ENCODE peak calls at places on chromosomes 3 and 15, in seven cellular contexts. O is stimulated activated effector memory CD8-positive, alpha-beta T cell treated with anti-CD3 and anti-CD28 coated beads, Interleukin-12 subunit alpha, Interleukin-12 subunit beta, amount 100 ng/mL, for 72 hours; P is aorta; E is NCI-H774; M is H9; J is pancreas; L is hypothalamus. X is an unnamed sample.
A peak's percentile ranks its signal among the peaks of the same experiment; 100 is the strongest.

GRCh38 chr3:168647582-168647981 is 551.9 kb upstream of the GOLIM4 start:
- DNase-seq in L (no peak), E (peak; percentile 18), P (no peak), J (no peak), M (no peak), O (no peak), X (no peak)

GRCh38 chr15:89556413-89557262 is 18.6 kb upstream of the TICRR start:
- DNase-seq in P (no peak), J (no peak), M (peak; percentile 75), L (peak; percentile 33), E (peak; percentile 42), O (peak; percentile 60), X (peak; percentile 23)

GRCh38 chr15:83747718-83748110 is 93.8 kb downstream of the ADAMTSL3 start:
- DNase-seq in P (no peak), J (no peak), O (no peak), E (no peak), M (no peak), L (no peak), X (no peak)

GRCh38 chr3:151281671-151282334 is 3.5 kb upstream of the P2RY14 start:
- DNase-seq in E (no peak), L (no peak), O (no peak), M (no peak), J (no peak), P (no peak), X (no peak)

GRCh38 chr3:149215474-149215873 is 6.2 kb downstream of the CP start:
- DNase-seq in J (no peak), E (peak; percentile 79), M (no peak), O (no peak), P (no peak), L (no peak), X (no peak)

GRCh38 chr3:126607214-126607908 is 47.6 kb downstream of the TXNRD3 start:
- DNase-seq in J (no peak), P (no peak), L (no peak), E (no peak), O (peak; percentile 67), M (no peak), X (peak; percentile 76)

GRCh38 chr15:68818671-68819450 is 1.8 kb downstream of the ANP32A start:
- DNase-seq in J (peak; percentile 83), L (peak; percentile 24), P (peak; percentile 83), M (no peak), O (peak; percentile 70), E (no peak), X (no peak)

GRCh38 chr15:27639595-27639994 is 459.5 kb downstream of the OCA2 start:
- DNase-seq in J (no peak), E (no peak), M (no peak), P (no peak), L (no peak), O (no peak), X (no peak)

GRCh38 chr3:194277547-194278091 is 73.5 kb downstream of the CPN2 start:
- DNase-seq in J (peak; percentile 61), P (peak; percentile 84), L (no peak), O (no peak), E (no peak), M (peak; percentile 32), X (no peak)

GRCh38 chr15:84834227-84834955 is 17.2 kb downstream of the ALPK3 start:
- DNase-seq in P (no peak), E (no peak), M (no peak), J (no peak), L (no peak), O (no peak), X (no peak)

GRCh38 chr15:32641517-32642059 is at the start of gene SCG5:
- DNase-seq in O (no peak), E (peak; percentile 81), L (peak; percentile 67), P (no peak), M (peak; percentile 94), J (peak; percentile 66), X (no peak)

GRCh38 chr3:175224051-175224450 is 364.9 kb downstream of the NAALADL2 start:
- DNase-seq in P (no peak), O (no peak), E (no peak), J (peak; percentile 53), M (no peak), L (no peak), X (no peak)

GRCh38 chr3:99674086-99674789 is 35.8 kb downstream of the COL8A1 start:
- DNase-seq in O (no peak), L (no peak), J (no peak), E (peak; percentile 7), M (no peak), P (no peak), X (no peak)

GRCh38 chr3:42369304-42369703 is 41.1 kb downstream of the LYZL4 start:
- DNase-seq in M (no peak), P (peak; percentile 69), O (no peak), J (no peak), E (peak; percentile 17), L (peak; percentile 37), X (no peak)

GRCh38 chr3:119697394-119697793 is 5.4 kb upstream of the CFAP91 start:
- DNase-seq in M (no peak), P (no peak), L (no peak), O (no peak), E (no peak), J (no peak), X (no peak)

GRCh38 chr3:100002599-100003350 is 111.5 kb downstream of the FILIP1L start:
- DNase-seq in M (no peak), L (no peak), O (no peak), J (no peak), E (peak; percentile 71), P (no peak), X (peak; percentile 55)

GRCh38 chr3:167241048-167241845 is 138.8 kb downstream of the ZBBX start:
- DNase-seq in J (no peak), L (no peak), E (no peak), M (no peak), O (no peak), P (no peak), X (no peak)

GRCh38 chr3:481680-482079 is 285.1 kb downstream of the CHL1 start:
- DNase-seq in P (no peak), M (no peak), L (no peak), E (no peak), O (no peak), J (no peak), X (no peak)

GRCh38 chr15:80861776-80862175 is 82.6 kb downstream of the CEMIP start:
- DNase-seq in P (peak; percentile 19), E (no peak), L (peak; percentile 70), O (no peak), J (no peak), M (no peak), X (no peak)

GRCh38 chr15:64337761-64338160 is 18.2 kb downstream of the CSNK1G1 start:
- DNase-seq in O (no peak), E (no peak), J (no peak), M (no peak), L (no peak), P (no peak), X (no peak)

GRCh38 chr3:196274585-196274984 is 12.9 kb downstream of the PCYT1A start:
- DNase-seq in L (no peak), M (no peak), O (peak; percentile 79), J (no peak), E (no peak), P (no peak), X (peak; percentile 36)

GRCh38 chr3:114144909-114145688 is 33.8 kb downstream of the DRD3 start:
- DNase-seq in E (no peak), M (no peak), P (peak; percentile 71), J (no peak), L (no peak), O (peak; percentile 62), X (no peak)

GRCh38 chr3:142950972-142951371 is 12.5 kb downstream of the PAQR9 start:
- DNase-seq in O (no peak), J (no peak), P (no peak), E (no peak), L (no peak), M (no peak), X (no peak)

GRCh38 chr3:171646357-171647133 is 163.7 kb downstream of the PLD1 start:
- DNase-seq in M (no peak), P (no peak), O (no peak), J (no peak), L (no peak), E (peak; percentile 17), X (no peak)

X was measured in NK-92 treated with Interleukin-12 subunit alpha and Interleukin-12 subunit beta, amount 100 ng/mL, for 24 hours.